ENCODE peak calls at places on chromosomes 7 and 10, in nine cellular contexts. Y is A172; R is naive B cell; V is activated CD4-positive, alpha-beta T cell treated with anti-CD3 and anti-CD28 coated beads for 24 hours; J is Karpas-422; Q is epithelial cell of prostate; M is Kasumi-1; A is NT2/D1; E is islet precursor cell. L is an unnamed sample.

GRCh38 chr10:3365630-3366029 is 193.0 kb upstream of the PITRM1 start:
- DNase-seq in A (no peak), V (no peak), J (no peak), Y (no peak), E (no peak), M (no peak), Q (peak), R (no peak), L (no peak)

GRCh38 chr7:68505721-68506120 is 1092.6 kb upstream of the AUTS2 start:
- DNase-seq in J (no peak), Y (no peak), A (no peak), V (no peak), M (no peak), Q (no peak), R (no peak), E (no peak), L (no peak)

GRCh38 chr10:101709359-101710063 is 14.5 kb upstream of the FBXW4 start:
- DNase-seq in J (no peak), Y (peak), A (no peak), Q (no peak), E (no peak), V (no peak), R (no peak), M (no peak), L (no peak)

GRCh38 chr10:100571069-100571817 is 35.5 kb downstream of the HIF1AN start:
- DNase-seq in V (no peak), J (no peak), Q (no peak), A (no peak), Y (no peak), E (peak), R (no peak), M (no peak), L (no peak)

GRCh38 chr7:152081088-152081487 is 55.6 kb downstream of the GALNT11 start:
- DNase-seq in A (no peak), E (peak), Y (no peak), V (no peak), J (no peak), M (no peak), Q (no peak), R (no peak), L (no peak)

GRCh38 chr10:51860257-51860656 is 160.9 kb upstream of the CSTF2T start:
- DNase-seq in M (peak), Y (no peak), R (no peak), V (no peak), J (no peak), E (no peak), A (no peak), Q (peak), L (no peak)

GRCh38 chr7:9231683-9232082 is 798.3 kb downstream of the NXPH1 start:
- DNase-seq in J (no peak), R (no peak), Y (no peak), A (no peak), V (no peak), Q (no peak), E (peak), M (no peak), L (no peak)

GRCh38 chr10:12723240-12723639 is 278.3 kb downstream of the CCDC3 start:
- DNase-seq in J (no peak), M (no peak), A (no peak), E (no peak), Q (no peak), Y (no peak), R (no peak), V (no peak), L (no peak)

GRCh38 chr10:43069597-43069996 is 7.3 kb upstream of the RET start:
- DNase-seq in V (no peak), Y (no peak), J (no peak), R (no peak), E (no peak), M (peak), A (no peak), Q (no peak), L (no peak)

GRCh38 chr7:100735730-100736129 is 2.3 kb downstream of the ZAN start:
- DNase-seq in J (no peak), A (no peak), V (no peak), E (no peak), Q (no peak), M (no peak), R (no peak), Y (no peak), L (no peak)

GRCh38 chr10:97844672-97845071 is 5.0 kb upstream of the GOLGA7B start:
- DNase-seq in E (no peak), V (no peak), A (no peak), M (no peak), J (no peak), R (no peak), Y (no peak), Q (no peak), L (no peak)

GRCh38 chr7:79420464-79420863 is 33.0 kb downstream of the MAGI2 start:
- DNase-seq in R (no peak), Q (peak), A (no peak), Y (peak), M (no peak), J (no peak), E (no peak), V (no peak), L (no peak)

GRCh38 chr10:84196083-84196482 is 1.7 kb downstream of the CDHR1 start:
- DNase-seq in R (no peak), J (no peak), Y (peak), Q (no peak), V (no peak), E (no peak), M (no peak), A (no peak), L (no peak)

GRCh38 chr10:50577681-50578350 is 45.9 kb downstream of the SGMS1 start:
- DNase-seq in E (peak), M (peak), J (no peak), R (peak), Y (peak), A (no peak), V (no peak), Q (no peak), L (no peak)

L was measured in stimulated activated CD4-positive, alpha-beta T cell treated with anti-CD3 and anti-CD28 coated beads, Interleukin-4, amount 100 ng/mL, for 24 hours.